ENCODE peak calls at places on chromosomes 1 and 21, in seven cellular contexts. S, D, L, B, Z, K and H are unnamed samples.

GRCh38 chr21:33028759-33029511 is 3.2 kb downstream of the OLIG2 start:
- DNase-seq in K (no peak), D (no peak), L (no peak), S (peak; percentile 86), B (no peak), Z (peak; percentile 48), H (no peak)

GRCh38 chr1:16119504-16119903 is 36.4 kb downstream of the EPHA2 start:
- DNase-seq in B (no peak), L (no peak), D (no peak), Z (no peak), K (no peak), S (peak; percentile 26), H (no peak)

GRCh38 chr21:39687069-39687468 is 57.9 kb upstream of the IGSF5 start:
- DNase-seq in Z (no peak), S (no peak), K (no peak), L (no peak), B (no peak), D (no peak), H (no peak)

GRCh38 chr1:82225407-82226197 is 424.9 kb downstream of the ADGRL2 start:
- DNase-seq in Z (no peak), B (peak; percentile 48), L (peak; percentile 80), K (peak; percentile 58), S (no peak), D (peak; percentile 75), H (peak; percentile 47)

GRCh38 chr1:37809942-37810341 is 1.9 kb upstream of the YRDC start:
- DNase-seq in K (peak; percentile 56), S (no peak), Z (no peak), D (peak; percentile 77), B (no peak), L (no peak), H (no peak)

GRCh38 chr1:89781494-89782126 is 39.2 kb upstream of the LRRC8D start:
- DNase-seq in B (no peak), S (no peak), K (no peak), D (peak; percentile 19), L (no peak), Z (peak; percentile 89), H (no peak)

GRCh38 chr1:169321539-169321938 is 46.1 kb downstream of the NME7 start:
- DNase-seq in D (peak; percentile 80), S (no peak), K (peak; percentile 47), L (peak; percentile 83), B (no peak), Z (no peak), H (no peak)

GRCh38 chr1:27726173-27726793 is 522 bp downstream of the FAM76A start:
- DNase-seq in K (no peak), L (peak; percentile 24), D (peak; percentile 21), B (peak; percentile 8), S (no peak), Z (no peak), H (peak; percentile 47)

GRCh38 chr21:37412603-37413360 is 46.2 kb downstream of the DYRK1A start:
- DNase-seq in D (peak; percentile 70), K (no peak), Z (no peak), B (peak; percentile 49), L (no peak), S (no peak), H (no peak)

GRCh38 chr1:113191579-113192076 is 118.6 kb downstream of the LRIG2 start:
- DNase-seq in K (no peak), B (no peak), Z (no peak), D (peak; percentile 7), S (no peak), L (peak; percentile 59), H (no peak)

GRCh38 chr21:44802396-44803153 is 955 bp upstream of the UBE2G2 start:
- DNase-seq in Z (no peak), B (no peak), L (peak; percentile 8), D (no peak), S (no peak), K (no peak), H (no peak)

GRCh38 chr1:27567183-27567526 is 36.8 kb downstream of the AHDC1 start:
- DNase-seq in S (no peak), K (no peak), D (no peak), B (no peak), L (no peak), Z (no peak), H (no peak)

GRCh38 chr1:163090321-163090945 is 21.3 kb downstream of the RGS4 start:
- DNase-seq in D (peak; percentile 87), B (peak; percentile 37), S (no peak), K (peak; percentile 48), L (peak; percentile 75), Z (no peak), H (no peak)

GRCh38 chr1:229064320-229064908 is 206.5 kb upstream of the RAB4A start:
- DNase-seq in D (no peak), L (peak; percentile 6), B (no peak), Z (no peak), S (no peak), K (no peak), H (no peak)

GRCh38 chr1:185314416-185314815 is 2.6 kb downstream of the IVNS1ABP start:
- DNase-seq in S (no peak), D (no peak), K (no peak), B (no peak), L (peak; percentile 46), Z (no peak), H (no peak)

GRCh38 chr1:153506386-153506785 is 29.4 kb downstream of the S100A6 start:
- DNase-seq in S (no peak), K (no peak), D (no peak), B (no peak), Z (no peak), L (no peak), H (no peak)

GRCh38 chr21:34930971-34931370 is 118.1 kb downstream of the RUNX1 start:
- DNase-seq in K (no peak), B (no peak), D (peak; percentile 49), Z (no peak), S (no peak), L (peak; percentile 52), H (no peak)

GRCh38 chr1:43431676-43432075 is 22.1 kb downstream of the HYI start:
- DNase-seq in D (no peak), L (no peak), K (no peak), Z (peak; percentile 2), B (no peak), S (no peak), H (no peak)

GRCh38 chr1:188023206-188023605 is 1194.5 kb downstream of the PLA2G4A start:
- DNase-seq in Z (no peak), B (no peak), D (peak; percentile 35), K (no peak), S (no peak), L (peak; percentile 45), H (no peak)

GRCh38 chr1:231708394-231708793 is 81.8 kb downstream of the DISC1 start:
- DNase-seq in S (no peak), B (no peak), Z (no peak), K (no peak), D (no peak), L (no peak), H (no peak)

GRCh38 chr1:28737245-28738137 is 751 bp downstream of the YTHDF2 start:
- DNase-seq in S (peak; percentile 80), D (peak; percentile 47), K (no peak), Z (peak; percentile 45), B (no peak), L (peak; percentile 45), H (no peak)

GRCh38 chr1:237084399-237085077 is 42.6 kb downstream of the RYR2 start:
- DNase-seq in D (no peak), K (no peak), Z (no peak), L (no peak), S (no peak), B (no peak), H (no peak)

GRCh38 chr1:39900662-39901485 is 843 bp downstream of the MYCL start:
- DNase-seq in D (no peak), L (peak; percentile 44), B (no peak), Z (peak; percentile 14), S (peak; percentile 81), K (no peak), H (no peak)

GRCh38 chr1:100543640-100544039 is 5.7 kb downstream of the GPR88 start:
- DNase-seq in D (no peak), B (no peak), Z (peak; percentile 24), L (peak; percentile 41), S (no peak), K (no peak), H (no peak)

GRCh38 chr21:37921091-37921490 is 4.8 kb upstream of the KCNJ6 start:
- DNase-seq in S (no peak), K (no peak), D (no peak), L (no peak), Z (no peak), B (no peak), H (no peak)

GRCh38 chr1:108791790-108792189 is 45.3 kb downstream of the STXBP3 start:
- DNase-seq in D (no peak), B (no peak), L (no peak), Z (no peak), S (no peak), K (no peak), H (no peak)

GRCh38 chr1:90782046-90782445 is 64.9 kb upstream of the BARHL2 start:
- DNase-seq in B (no peak), D (no peak), Z (no peak), S (no peak), L (no peak), K (no peak), H (no peak)

GRCh38 chr1:79074975-79075374 is 68.4 kb upstream of the ADGRL4 start:
- DNase-seq in L (peak; percentile 70), B (no peak), Z (no peak), S (no peak), K (no peak), D (peak; percentile 26), H (no peak)

GRCh38 chr1:108537976-108538375 is 21.9 kb upstream of the EEIG2 start:
- DNase-seq in Z (no peak), L (no peak), K (no peak), B (no peak), D (no peak), S (no peak), H (no peak)

GRCh38 chr1:149942207-149942606 is 5.5 kb upstream of the MTMR11 start:
- DNase-seq in S (no peak), B (no peak), Z (no peak), K (no peak), L (peak; percentile 61), D (peak; percentile 63), H (no peak)

GRCh38 chr1:184672013-184672726 is 82.5 kb downstream of the EDEM3 start:
- DNase-seq in D (no peak), L (no peak), Z (no peak), S (no peak), K (no peak), B (no peak), H (no peak)

GRCh38 chr1:58895559-58896135 is 111.8 kb upstream of the JUN start:
- DNase-seq in K (no peak), D (no peak), Z (no peak), B (no peak), L (no peak), S (peak; percentile 78), H (peak; percentile 58)

GRCh38 chr1:67460648-67461500 is 30.7 kb upstream of the SERBP1 start:
- DNase-seq in S (no peak), Z (no peak), D (peak; percentile 20), L (peak; percentile 46), B (peak; percentile 16), K (peak; percentile 29), H (no peak)

GRCh38 chr1:62407398-62408009 is 29.3 kb upstream of the USP1 start:
- DNase-seq in S (no peak), L (peak; percentile 68), Z (no peak), B (peak; percentile 44), D (peak; percentile 68), K (no peak), H (no peak)

GRCh38 chr1:187413770-187414169 is 585.0 kb downstream of the PLA2G4A start:
- DNase-seq in S (no peak), Z (no peak), K (no peak), B (no peak), L (peak; percentile 54), D (no peak), H (no peak)

GRCh38 chr1:18154431-18155194 is 47.0 kb downstream of the IGSF21 start:
- DNase-seq in K (no peak), B (no peak), D (no peak), S (no peak), L (no peak), Z (no peak), H (no peak)

GRCh38 chr1:241918879-241919278 is 38.7 kb upstream of the BECN2 start:
- DNase-seq in Z (no peak), B (peak; percentile 61), D (peak; percentile 92), K (peak; percentile 77), L (peak; percentile 78), S (no peak), H (no peak)